ENCODE peak calls at places on chromosomes 13 and 19, in ten cellular contexts. T is lower lobe of right lung, Z is IMR-90, L is brain microvascular endothelial cell, F is K562, D is esophagus squamous epithelium, H is cardiac fibroblast, J is kidney epithelial cell, N is keratinocyte, I is DND-41. C is an unnamed sample.

GRCh38 chr13:98571955-98572662 is 4.8 kb downstream of the STK24 start:
- DNase-seq in T (no peak), Z (peak), L (no peak), F (no peak), D (no peak), H (peak), J (no peak), N (no peak), I (peak), C (peak)

GRCh38 chr13:32262165-32262564 is 53.0 kb downstream of the ZAR1L start:
- DNase-seq in T (no peak), Z (peak), L (no peak), F (no peak), D (no peak), H (no peak), J (no peak), N (no peak), I (no peak), C (no peak)

GRCh38 chr13:97017322-97017721 is 23.0 kb upstream of the OXGR1 start:
- DNase-seq in T (no peak), Z (no peak), L (no peak), F (no peak), D (no peak), H (no peak), J (no peak), N (no peak), I (no peak), C (no peak)

GRCh38 chr13:44350775-44351504 is 22.7 kb upstream of the SERP2 start:
- DNase-seq in T (no peak), Z (no peak), L (no peak), F (no peak), D (no peak), H (no peak), J (no peak), N (no peak), I (no peak), C (no peak)

GRCh38 chr13:109088101-109088500 is 458.7 kb downstream of the MYO16 start:
- DNase-seq in T (no peak), Z (no peak), L (no peak), F (no peak), D (no peak), H (no peak), J (no peak), N (no peak), I (no peak), C (no peak)

GRCh38 chr19:48815870-48816501 is 5.2 kb upstream of the BCAT2 start:
- DNase-seq in T (no peak), Z (peak), L (no peak), F (no peak), D (no peak), H (peak), J (no peak), N (no peak), I (no peak), C (no peak)

GRCh38 chr13:113022391-113023216 is 53.6 kb downstream of the MCF2L start:
- DNase-seq in T (no peak), Z (no peak), L (no peak), F (no peak), D (no peak), H (no peak), J (no peak), N (no peak), I (no peak), C (no peak)

GRCh38 chr13:67841071-67841470 is 610.9 kb upstream of the PCDH9 start:
- DNase-seq in T (no peak), Z (no peak), L (no peak), F (no peak), D (no peak), H (no peak), J (no peak), N (no peak), I (no peak), C (no peak)

GRCh38 chr19:46596008-46596407 is 5.1 kb upstream of the CALM3 start:
- DNase-seq in T (no peak), Z (no peak), L (no peak), F (no peak), D (no peak), H (no peak), J (no peak), N (no peak), I (no peak), C (no peak)

GRCh38 chr13:108508263-108508662 is 121.1 kb upstream of the MYO16 start:
- DNase-seq in T (no peak), Z (peak), L (peak), F (no peak), D (no peak), H (peak), J (no peak), N (no peak), I (no peak), C (no peak)

GRCh38 chr13:49336655-49337054 is 88.9 kb downstream of the CDADC1 start:
- DNase-seq in T (no peak), Z (no peak), L (no peak), F (no peak), D (no peak), H (no peak), J (no peak), N (no peak), I (no peak), C (no peak)

GRCh38 chr19:50155520-50156109 is 7.5 kb downstream of the IZUMO2 start:
- DNase-seq in T (no peak), Z (no peak), L (no peak), F (peak), D (no peak), H (no peak), J (no peak), N (no peak), I (no peak), C (no peak)

GRCh38 chr13:28301839-28302238 is 163.5 kb downstream of the PAN3 start:
- DNase-seq in T (no peak), Z (no peak), L (no peak), F (no peak), D (no peak), H (no peak), J (no peak), N (no peak), I (no peak), C (no peak)

GRCh38 chr13:33283195-33283910 is 2.2 kb downstream of the STARD13 start:
- DNase-seq in T (no peak), Z (no peak), L (no peak), F (no peak), D (no peak), H (peak), J (no peak), N (no peak), I (no peak), C (no peak)

GRCh38 chr19:5893296-5893903 is 10.2 kb downstream of the NDUFA11 start:
- DNase-seq in T (no peak), Z (no peak), L (no peak), F (no peak), D (no peak), H (no peak), J (no peak), N (no peak), I (no peak), C (no peak)

GRCh38 chr13:46348976-46349375 is 38.1 kb downstream of the RUBCNL start:
- DNase-seq in T (no peak), Z (no peak), L (no peak), F (no peak), D (no peak), H (peak), J (no peak), N (no peak), I (no peak), C (no peak)

GRCh38 chr13:23810842-23811241 is 78.4 kb downstream of the MIPEP start:
- DNase-seq in T (no peak), Z (no peak), L (no peak), F (no peak), D (no peak), H (no peak), J (no peak), N (no peak), I (no peak), C (no peak)

GRCh38 chr19:32351807-32352630 is 6.6 kb downstream of the ZNF507 start:
- DNase-seq in T (no peak), Z (peak), L (peak), F (no peak), D (no peak), H (peak), J (no peak), N (no peak), I (no peak), C (no peak)

GRCh38 chr19:53196777-53197396 is 3.7 kb upstream of the ZNF665 start:
- DNase-seq in T (peak), Z (peak), L (peak), F (peak), D (peak), H (peak), J (peak), N (peak), I (peak), C (peak)

GRCh38 chr19:33110201-33110910 is 21.6 kb upstream of the WDR88 start:
- DNase-seq in T (no peak), Z (peak), L (peak), F (no peak), D (no peak), H (peak), J (peak), N (no peak), I (no peak), C (no peak)

GRCh38 chr19:16205205-16206045 is 7.7 kb downstream of the AP1M1 start:
- DNase-seq in T (no peak), Z (no peak), L (no peak), F (no peak), D (no peak), H (no peak), J (no peak), N (no peak), I (no peak), C (no peak)

GRCh38 chr13:32040689-32041088 is 9.1 kb downstream of the FRY start:
- DNase-seq in T (no peak), Z (peak), L (no peak), F (no peak), D (no peak), H (no peak), J (no peak), N (no peak), I (no peak), C (no peak)

GRCh38 chr19:10315335-10316214 is at the start of gene FDX2:
- DNase-seq in T (peak), Z (peak), L (peak), F (peak), D (no peak), H (peak), J (no peak), N (no peak), I (peak), C (no peak)

GRCh38 chr13:108797354-108797753 is 167.9 kb downstream of the MYO16 start:
- DNase-seq in T (no peak), Z (no peak), L (no peak), F (no peak), D (no peak), H (no peak), J (no peak), N (no peak), I (no peak), C (no peak)

GRCh38 chr13:52599853-52600603 is 42.2 kb upstream of the HNRNPA1L2 start:
- DNase-seq in T (no peak), Z (peak), L (no peak), F (no peak), D (no peak), H (peak), J (no peak), N (no peak), I (no peak), C (no peak)

GRCh38 chr19:58054792-58055482 is 4.1 kb upstream of the ZNF135 start:
- DNase-seq in T (no peak), Z (peak), L (peak), F (no peak), D (no peak), H (peak), J (no peak), N (no peak), I (no peak), C (no peak)

GRCh38 chr13:39100996-39101751 is 62.9 kb downstream of the NHLRC3 start:
- DNase-seq in T (no peak), Z (no peak), L (no peak), F (no peak), D (no peak), H (peak), J (no peak), N (no peak), I (no peak), C (no peak)

GRCh38 chr13:24161010-24161775 is 673 bp downstream of the SPATA13 start:
- DNase-seq in T (peak), Z (no peak), L (no peak), F (peak), D (no peak), H (no peak), J (no peak), N (no peak), I (peak), C (no peak)

GRCh38 chr19:2027361-2027760 is 11.8 kb upstream of the BTBD2 start:
- DNase-seq in T (no peak), Z (peak), L (peak), F (no peak), D (no peak), H (peak), J (no peak), N (no peak), I (no peak), C (peak)

GRCh38 chr19:52778811-52779210 is 7.8 kb downstream of the ZNF600 start:
- DNase-seq in T (no peak), Z (peak), L (peak), F (no peak), D (no peak), H (no peak), J (no peak), N (no peak), I (peak), C (no peak)

GRCh38 chr13:107203146-107203847 is 635.4 kb upstream of the ARGLU1 start:
- DNase-seq in T (no peak), Z (no peak), L (peak), F (peak), D (no peak), H (peak), J (no peak), N (no peak), I (peak), C (no peak)

GRCh38 chr13:111460548-111461444 is 140.4 kb downstream of the TEX29 start:
- DNase-seq in T (no peak), Z (peak), L (peak), F (no peak), D (no peak), H (peak), J (peak), N (no peak), I (peak), C (peak)

GRCh38 chr13:39217471-39217870 is 179.2 kb downstream of the NHLRC3 start:
- DNase-seq in T (no peak), Z (no peak), L (no peak), F (no peak), D (no peak), H (no peak), J (no peak), N (no peak), I (no peak), C (no peak)

GRCh38 chr13:33363328-33363727 is 77.8 kb upstream of the STARD13 start:
- DNase-seq in T (peak), Z (no peak), L (no peak), F (no peak), D (no peak), H (no peak), J (no peak), N (no peak), I (no peak), C (no peak)

GRCh38 chr13:30463820-30464495 is 1.8 kb downstream of the HMGB1 start:
- DNase-seq in T (peak), Z (peak), L (peak), F (peak), D (peak), H (peak), J (no peak), N (no peak), I (peak), C (no peak)

GRCh38 chr13:32622827-32623226 is 36.6 kb downstream of the PDS5B start:
- DNase-seq in T (no peak), Z (no peak), L (no peak), F (no peak), D (no peak), H (no peak), J (no peak), N (no peak), I (no peak), C (no peak)

GRCh38 chr13:61413572-61413971 is 2.1 kb downstream of the PCDH20 start:
- DNase-seq in T (no peak), Z (no peak), L (no peak), F (no peak), D (no peak), H (no peak), J (no peak), N (no peak), I (no peak), C (no peak)

GRCh38 chr13:106753241-106753640 is 185.3 kb upstream of the ARGLU1 start:
- DNase-seq in T (peak), Z (no peak), L (no peak), F (no peak), D (no peak), H (no peak), J (no peak), N (no peak), I (no peak), C (no peak)

GRCh38 chr13:52851153-52851962 is 2.9 kb upstream of the PCDH8 start:
- DNase-seq in T (peak), Z (no peak), L (no peak), F (no peak), D (no peak), H (peak), J (no peak), N (no peak), I (no peak), C (no peak)

GRCh38 chr13:51542358-51542972 is 41.8 kb upstream of the WDFY2 start:
- DNase-seq in T (no peak), Z (peak), L (no peak), F (no peak), D (no peak), H (no peak), J (no peak), N (no peak), I (no peak), C (no peak)

GRCh38 chr13:51541037-51541436 is 43.2 kb upstream of the WDFY2 start:
- DNase-seq in T (no peak), Z (no peak), L (no peak), F (no peak), D (no peak), H (no peak), J (no peak), N (no peak), I (no peak), C (no peak)

GRCh38 chr13:51538626-51539179 is 45.6 kb upstream of the WDFY2 start:
- DNase-seq in T (no peak), Z (no peak), L (no peak), F (no peak), D (no peak), H (no peak), J (no peak), N (no peak), I (no peak), C (no peak)

GRCh38 chr13:51539887-51540286 is 44.4 kb upstream of the WDFY2 start:
- DNase-seq in T (no peak), Z (peak), L (no peak), F (no peak), D (no peak), H (peak), J (no peak), N (no peak), I (no peak), C (no peak)

DNA sequence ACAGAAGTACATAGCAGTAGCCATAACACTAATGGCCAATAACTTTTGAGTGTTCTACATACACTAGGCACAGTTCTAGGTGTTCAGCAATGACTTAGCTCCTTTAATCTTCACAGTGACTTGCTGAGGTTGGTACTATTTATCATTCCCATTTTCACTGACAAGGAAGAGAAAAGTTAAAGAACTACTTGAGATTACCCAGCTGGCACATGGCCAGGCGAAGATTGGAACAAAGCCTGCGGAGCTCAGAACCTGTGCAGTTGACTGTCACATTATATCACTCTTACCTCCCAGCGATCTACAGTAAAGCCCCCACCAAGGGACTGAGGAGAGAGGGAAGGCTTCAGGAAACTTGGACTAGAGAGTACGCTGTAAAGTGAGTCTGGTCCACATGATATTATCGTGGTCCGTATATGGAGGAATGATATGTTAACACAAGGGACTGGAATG is 42.4 kb upstream of the WDFY2 start:
- DNase-seq in T (no peak), Z (no peak), L (no peak), F (no peak), D (no peak), H (no peak), J (no peak), N (no peak), I (no peak), C (no peak)
- H3K4me3 ChIP-seq in T (no peak), Z (no peak), L (no peak), F (no peak), D (no peak), H (no peak), J (no peak), N (no peak), I (no peak), C (no peak)

GRCh38 chr13:82739881-82740280 is 1142.4 kb downstream of the SLITRK1 start:
- DNase-seq in T (no peak), Z (peak), L (peak), F (no peak), D (no peak), H (no peak), J (no peak), N (no peak), I (no peak), C (no peak)
- TF ChIP-seq CTCF in T (no peak), Z (peak), L (peak), F (no peak), D (no peak), H (no peak), J (peak), N (no peak), I (peak), C (peak)

GRCh38 chr13:79190932-79191331 is 215.1 kb downstream of the RBM26 start:
- DNase-seq in T (no peak), Z (no peak), L (no peak), F (no peak), D (no peak), H (no peak), J (no peak), N (no peak), I (no peak), C (no peak)

GRCh38 chr13:79196366-79196765 is 209.7 kb downstream of the RBM26 start:
- DNase-seq in T (no peak), Z (no peak), L (no peak), F (no peak), D (no peak), H (no peak), J (no peak), N (no peak), I (no peak), C (no peak)

GRCh38 chr13:79197933-79198332 is 208.1 kb downstream of the RBM26 start:
- DNase-seq in T (no peak), Z (no peak), L (no peak), F (no peak), D (no peak), H (no peak), J (no peak), N (no peak), I (no peak), C (no peak)

GRCh38 chr13:79194272-79194671 is 211.8 kb downstream of the RBM26 start:
- DNase-seq in T (no peak), Z (no peak), L (no peak), F (no peak), D (no peak), H (no peak), J (no peak), N (no peak), I (peak), C (no peak)

GRCh38 chr13:79194727-79195126 is 211.3 kb downstream of the RBM26 start:
- DNase-seq in T (no peak), Z (no peak), L (no peak), F (no peak), D (no peak), H (no peak), J (no peak), N (no peak), I (no peak), C (no peak)
- H3K4me3 ChIP-seq in T (no peak), Z (no peak), L (no peak), F (no peak), D (no peak), H (no peak), J (no peak), N (no peak), I (no peak), C (no peak)

DNA sequence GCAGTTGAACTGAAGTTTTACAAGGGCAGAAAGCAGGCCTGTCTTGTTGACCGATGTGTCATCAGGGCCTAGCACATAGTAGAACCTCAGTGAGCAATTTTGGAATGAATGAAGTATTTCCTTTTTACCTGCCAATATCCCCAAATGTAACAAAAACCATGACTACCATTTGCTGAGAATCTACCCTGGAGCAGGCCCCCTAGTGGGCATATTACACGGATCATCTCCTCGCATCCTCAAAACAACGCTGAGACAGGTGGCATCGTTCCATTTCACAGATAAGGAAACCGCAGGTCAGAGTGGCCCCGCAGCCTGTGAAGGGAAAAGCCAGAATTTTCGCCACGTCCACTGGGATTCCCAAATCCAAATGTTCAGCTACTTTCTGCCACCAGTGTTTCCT is 77.9 kb downstream of the CACNA1A start:
- DNase-seq in T (no peak), Z (peak), L (peak), F (peak), D (no peak), H (peak), J (no peak), N (no peak), I (peak), C (no peak)
- TF ChIP-seq CTCF in T (peak), Z (peak), L (peak), F (peak), D (no peak), H (peak), J (peak), N (peak), I (peak), C (peak)

GRCh38 chr19:18604820-18605159 is 1.8 kb downstream of the CRLF1 start:
- DNase-seq in T (no peak), Z (no peak), L (no peak), F (no peak), D (no peak), H (no peak), J (no peak), N (no peak), I (no peak), C (no peak)

GRCh38 chr19:18605196-18605545 is 1.4 kb downstream of the CRLF1 start:
- DNase-seq in T (no peak), Z (no peak), L (no peak), F (no peak), D (no peak), H (no peak), J (no peak), N (no peak), I (no peak), C (no peak)

GRCh38 chr19:18603255-18603957 is 3.2 kb downstream of the CRLF1 start:
- DNase-seq in T (no peak), Z (no peak), L (no peak), F (peak), D (no peak), H (peak), J (no peak), N (no peak), I (no peak), C (no peak)

GRCh38 chr19:18605546-18606280 is 886 bp downstream of the CRLF1 start:
- DNase-seq in T (no peak), Z (no peak), L (no peak), F (peak), D (no peak), H (no peak), J (no peak), N (no peak), I (no peak), C (no peak)

GRCh38 chr19:18603958-18604819 is 2.4 kb downstream of the CRLF1 start:
- DNase-seq in T (no peak), Z (no peak), L (no peak), F (no peak), D (no peak), H (no peak), J (no peak), N (no peak), I (no peak), C (no peak)
- H3K4me3 ChIP-seq in T (no peak), Z (no peak), L (no peak), F (no peak), D (no peak), H (no peak), J (no peak), N (no peak), I (no peak), C (no peak)

C was measured in AG09309.